ENCODE peak calls at places on chromosomes 16 and 17, in six cellular contexts. One of them, this sample, is unnamed.

GRCh38 chr17:2692781-2693135 is 18.8 kb downstream of the CLUH start:
- DNase-seq in DND-41: no peak
- DNase-seq in esophagus muscularis mucosa: no peak
- DNase-seq in body of pancreas: peak
- DNase-seq in AG04449: no peak
- DNase-seq in BJ: no peak
- DNase-seq in this sample: no peak

GRCh38 chr16:62967606-62968005 is 931.4 kb upstream of the CDH8 start:
- DNase-seq in DND-41: no peak
- DNase-seq in esophagus muscularis mucosa: no peak
- DNase-seq in body of pancreas: no peak
- DNase-seq in AG04449: no peak
- DNase-seq in BJ: no peak
- DNase-seq in this sample: no peak

GRCh38 chr17:41559548-41559947 is 12.3 kb downstream of the KRT9 start:
- DNase-seq in DND-41: no peak
- DNase-seq in esophagus muscularis mucosa: no peak
- DNase-seq in body of pancreas: no peak
- DNase-seq in AG04449: no peak
- DNase-seq in BJ: no peak
- DNase-seq in this sample: no peak

GRCh38 chr16:19883296-19883951 is 1.2 kb downstream of the GPRC5B start:
- DNase-seq in DND-41: no peak
- DNase-seq in esophagus muscularis mucosa: no peak
- DNase-seq in body of pancreas: peak
- DNase-seq in AG04449: no peak
- DNase-seq in BJ: no peak
- DNase-seq in this sample: no peak

GRCh38 chr17:34098712-34099111 is 156.4 kb upstream of the CCL2 start:
- DNase-seq in DND-41: no peak
- DNase-seq in esophagus muscularis mucosa: peak
- DNase-seq in body of pancreas: no peak
- DNase-seq in AG04449: no peak
- DNase-seq in BJ: no peak
- DNase-seq in this sample: no peak

GRCh38 chr16:24844101-24845030 is 1.4 kb upstream of the SLC5A11 start:
- DNase-seq in DND-41: no peak
- DNase-seq in esophagus muscularis mucosa: no peak
- DNase-seq in body of pancreas: no peak
- DNase-seq in AG04449: no peak
- DNase-seq in BJ: no peak
- DNase-seq in this sample: no peak

GRCh38 chr17:7586673-7587419 is 3.0 kb downstream of the SOX15 start:
- DNase-seq in DND-41: no peak
- DNase-seq in esophagus muscularis mucosa: no peak
- DNase-seq in body of pancreas: peak
- DNase-seq in AG04449: no peak
- DNase-seq in BJ: no peak
- DNase-seq in this sample: no peak

GRCh38 chr17:38361700-38362465 is 10.2 kb downstream of the SOCS7 start:
- DNase-seq in DND-41: no peak
- DNase-seq in esophagus muscularis mucosa: no peak
- DNase-seq in body of pancreas: no peak
- DNase-seq in AG04449: no peak
- DNase-seq in BJ: no peak
- DNase-seq in this sample: no peak

GRCh38 chr17:71315568-71315967 is 805.3 kb upstream of the SOX9 start:
- DNase-seq in DND-41: no peak
- DNase-seq in esophagus muscularis mucosa: no peak
- DNase-seq in body of pancreas: no peak
- DNase-seq in AG04449: no peak
- DNase-seq in BJ: no peak
- DNase-seq in this sample: no peak

GRCh38 chr17:83162035-83162745 is 82.8 kb downstream of the METRNL start:
- DNase-seq in DND-41: no peak
- DNase-seq in esophagus muscularis mucosa: no peak
- DNase-seq in body of pancreas: no peak
- DNase-seq in AG04449: no peak
- DNase-seq in BJ: no peak
- DNase-seq in this sample: no peak

GRCh38 chr17:29444589-29444988 is 54.4 kb downstream of the TAOK1 start:
- DNase-seq in DND-41: no peak
- DNase-seq in esophagus muscularis mucosa: no peak
- DNase-seq in body of pancreas: no peak
- DNase-seq in AG04449: peak
- DNase-seq in BJ: no peak
- DNase-seq in this sample: no peak

GRCh38 chr16:69057400-69058378 is 47.8 kb upstream of the HAS3 start:
- DNase-seq in DND-41: no peak
- DNase-seq in esophagus muscularis mucosa: no peak
- DNase-seq in body of pancreas: peak
- DNase-seq in AG04449: peak
- DNase-seq in BJ: peak
- DNase-seq in this sample: no peak

GRCh38 chr17:20203761-20204263 is 194.7 kb downstream of the SPECC1 start:
- DNase-seq in DND-41: no peak
- DNase-seq in esophagus muscularis mucosa: no peak
- DNase-seq in body of pancreas: no peak
- DNase-seq in AG04449: no peak
- DNase-seq in BJ: no peak
- DNase-seq in this sample: no peak

GRCh38 chr16:70254965-70255286 is 3.2 kb upstream of the EXOSC6 start:
- DNase-seq in DND-41: no peak
- DNase-seq in esophagus muscularis mucosa: no peak
- DNase-seq in body of pancreas: no peak
- DNase-seq in AG04449: no peak
- DNase-seq in BJ: no peak
- DNase-seq in this sample: no peak

GRCh38 chr17:82272495-82273326 is 789 bp downstream of the CSNK1D start:
- DNase-seq in DND-41: peak
- DNase-seq in esophagus muscularis mucosa: no peak
- DNase-seq in body of pancreas: peak
- DNase-seq in AG04449: no peak
- DNase-seq in BJ: no peak
- DNase-seq in this sample: no peak

GRCh38 chr17:66949501-66949900 is 15.0 kb upstream of the CACNG4 start:
- DNase-seq in DND-41: no peak
- DNase-seq in esophagus muscularis mucosa: no peak
- DNase-seq in body of pancreas: no peak
- DNase-seq in AG04449: no peak
- DNase-seq in BJ: no peak
- DNase-seq in this sample: no peak

GRCh38 chr17:73474370-73474988 is 162.7 kb upstream of the CDC42EP4 start:
- DNase-seq in DND-41: peak
- DNase-seq in esophagus muscularis mucosa: no peak
- DNase-seq in body of pancreas: peak
- DNase-seq in AG04449: no peak
- DNase-seq in BJ: peak
- DNase-seq in this sample: peak

GRCh38 chr16:15643453-15644305 is 725 bp upstream of the MARF1 start:
- DNase-seq in DND-41: peak
- DNase-seq in esophagus muscularis mucosa: no peak
- DNase-seq in body of pancreas: peak
- DNase-seq in AG04449: no peak
- DNase-seq in BJ: no peak
- DNase-seq in this sample: no peak

GRCh38 chr16:67662653-67663010 is 1.9 kb downstream of the PARD6A start:
- DNase-seq in DND-41: no peak
- DNase-seq in esophagus muscularis mucosa: no peak
- DNase-seq in body of pancreas: no peak
- DNase-seq in AG04449: no peak
- DNase-seq in BJ: no peak
- DNase-seq in this sample: no peak

GRCh38 chr16:55660026-55660425 is 4.2 kb downstream of the SLC6A2 start:
- DNase-seq in DND-41: no peak
- DNase-seq in esophagus muscularis mucosa: no peak
- DNase-seq in body of pancreas: no peak
- DNase-seq in AG04449: no peak
- DNase-seq in BJ: no peak
- DNase-seq in this sample: no peak

GRCh38 chr17:65901394-65901793 is 290.5 kb downstream of the CEP112 start:
- DNase-seq in DND-41: no peak
- DNase-seq in esophagus muscularis mucosa: no peak
- DNase-seq in body of pancreas: no peak
- DNase-seq in AG04449: no peak
- DNase-seq in BJ: no peak
- DNase-seq in this sample: no peak

GRCh38 chr16:77582956-77583355 is 139.4 kb upstream of the NUDT7 start:
- DNase-seq in DND-41: no peak
- DNase-seq in esophagus muscularis mucosa: no peak
- DNase-seq in body of pancreas: no peak
- DNase-seq in AG04449: no peak
- DNase-seq in BJ: no peak
- DNase-seq in this sample: no peak

GRCh38 chr16:74460542-74460941 is 39.3 kb upstream of the CLEC18B start:
- DNase-seq in DND-41: no peak
- DNase-seq in esophagus muscularis mucosa: no peak
- DNase-seq in body of pancreas: no peak
- DNase-seq in AG04449: no peak
- DNase-seq in BJ: no peak
- DNase-seq in this sample: no peak

GRCh38 chr16:14602443-14602963 is 27.6 kb downstream of the PARN start:
- DNase-seq in DND-41: no peak
- DNase-seq in esophagus muscularis mucosa: no peak
- DNase-seq in body of pancreas: no peak
- DNase-seq in AG04449: no peak
- DNase-seq in BJ: no peak
- DNase-seq in this sample: no peak

GRCh38 chr17:82049521-82049971 is 2.1 kb downstream of the RFNG start:
- DNase-seq in DND-41: no peak
- DNase-seq in esophagus muscularis mucosa: no peak
- DNase-seq in body of pancreas: no peak
- DNase-seq in AG04449: no peak
- DNase-seq in BJ: no peak
- DNase-seq in this sample: no peak

GRCh38 chr17:59963738-59964454 is 644 bp downstream of the RNFT1 start:
- DNase-seq in DND-41: peak
- DNase-seq in esophagus muscularis mucosa: peak
- DNase-seq in body of pancreas: peak
- DNase-seq in AG04449: no peak
- DNase-seq in BJ: peak
- DNase-seq in this sample: no peak

DNA sequence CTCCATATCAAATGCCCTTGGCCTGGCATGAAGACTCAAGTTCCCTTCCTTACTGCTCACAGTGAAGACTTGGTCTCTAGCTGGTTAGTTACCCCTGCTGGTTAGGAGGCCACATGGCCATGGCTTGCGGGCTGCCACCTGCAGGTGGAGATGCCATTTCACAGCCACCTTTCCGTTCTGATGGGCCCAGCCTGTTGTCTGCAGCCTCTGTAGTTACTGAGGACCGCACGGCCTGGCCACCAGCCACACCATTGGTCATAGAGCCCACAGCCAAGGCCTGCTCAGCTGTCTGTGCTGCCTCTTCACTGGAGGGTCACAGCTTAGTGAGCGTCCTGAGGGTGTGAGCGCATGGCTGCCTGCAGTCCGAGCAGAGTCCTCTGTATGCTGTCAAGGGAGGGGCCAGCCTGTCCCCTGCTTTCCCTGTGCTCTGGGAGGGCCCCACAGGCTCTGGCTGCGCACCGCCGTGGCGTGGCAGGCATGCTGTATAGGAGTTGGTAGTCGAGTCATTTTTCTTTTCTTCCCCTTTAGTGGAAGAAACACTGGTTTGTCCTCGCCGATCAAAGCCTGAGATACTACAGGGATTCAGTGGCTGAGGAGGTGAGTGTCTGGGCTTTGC is 59.2 kb downstream of the PLD6 start:
- DNase-seq in DND-41: peak
- DNase-seq in esophagus muscularis mucosa: no peak
- DNase-seq in body of pancreas: no peak
- DNase-seq in AG04449: no peak
- DNase-seq in BJ: no peak
- DNase-seq in this sample: no peak
- TF ChIP-seq CTCF in DND-41: peak
- TF ChIP-seq CTCF in esophagus muscularis mucosa: no peak
- TF ChIP-seq CTCF in body of pancreas: no peak
- TF ChIP-seq CTCF in AG04449: peak
- TF ChIP-seq CTCF in BJ: peak
- TF ChIP-seq CTCF in this sample: peak

GRCh38 chr17:79811036-79811887 is 14.4 kb upstream of the CBX8 start:
- DNase-seq in DND-41: peak
- DNase-seq in esophagus muscularis mucosa: no peak
- DNase-seq in body of pancreas: no peak
- DNase-seq in AG04449: no peak
- DNase-seq in BJ: no peak
- DNase-seq in this sample: no peak

GRCh38 chr17:79810138-79811027 is 13.5 kb upstream of the CBX8 start:
- DNase-seq in DND-41: peak
- DNase-seq in esophagus muscularis mucosa: no peak
- DNase-seq in body of pancreas: peak
- DNase-seq in AG04449: no peak
- DNase-seq in BJ: no peak
- DNase-seq in this sample: no peak

GRCh38 chr17:79812969-79813825 is 16.3 kb upstream of the CBX8 start:
- DNase-seq in DND-41: peak
- DNase-seq in esophagus muscularis mucosa: no peak
- DNase-seq in body of pancreas: peak
- DNase-seq in AG04449: no peak
- DNase-seq in BJ: no peak
- DNase-seq in this sample: no peak

GRCh38 chr17:79812206-79812968 is 15.5 kb upstream of the CBX8 start:
- DNase-seq in DND-41: no peak
- DNase-seq in esophagus muscularis mucosa: no peak
- DNase-seq in body of pancreas: no peak
- DNase-seq in AG04449: no peak
- DNase-seq in BJ: no peak
- DNase-seq in this sample: no peak

DNA sequence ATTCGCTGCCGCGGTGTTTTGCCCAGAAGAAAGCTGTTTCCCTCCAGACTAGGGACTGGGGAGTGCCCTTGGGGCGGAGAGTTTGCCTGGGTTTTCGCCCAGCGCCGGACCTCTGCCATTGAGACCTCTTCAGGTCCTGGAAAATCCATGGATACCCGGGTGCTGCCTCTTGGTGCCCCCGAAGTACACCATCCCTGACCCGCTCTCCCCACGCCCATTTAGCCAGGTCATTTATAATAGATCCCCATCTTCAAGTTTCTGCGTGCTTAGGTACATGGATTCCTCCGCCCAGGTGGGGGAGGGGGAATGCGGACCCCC is 15.0 kb upstream of the CBX8 start:
- DNase-seq in DND-41: no peak
- DNase-seq in esophagus muscularis mucosa: no peak
- DNase-seq in body of pancreas: no peak
- DNase-seq in AG04449: no peak
- DNase-seq in BJ: no peak
- DNase-seq in this sample: no peak
- H3K4me3 ChIP-seq in DND-41: peak
- H3K4me3 ChIP-seq in esophagus muscularis mucosa: no peak
- H3K4me3 ChIP-seq in body of pancreas: no peak
- H3K4me3 ChIP-seq in AG04449: no peak
- H3K4me3 ChIP-seq in BJ: no peak
- H3K4me3 ChIP-seq in this sample: no peak

GRCh38 chr17:40433551-40434384 is 9.5 kb upstream of the IGFBP4 start:
- DNase-seq in DND-41: peak
- DNase-seq in esophagus muscularis mucosa: no peak
- DNase-seq in body of pancreas: no peak
- DNase-seq in AG04449: no peak
- DNase-seq in BJ: no peak
- DNase-seq in this sample: no peak
- TF ChIP-seq CTCF in DND-41: peak
- TF ChIP-seq CTCF in esophagus muscularis mucosa: peak
- TF ChIP-seq CTCF in body of pancreas: no peak
- TF ChIP-seq CTCF in AG04449: peak
- TF ChIP-seq CTCF in BJ: peak
- TF ChIP-seq CTCF in this sample: peak

GRCh38 chr17:39777534-39778365 is 40.0 kb downstream of the GRB7 start:
- DNase-seq in DND-41: no peak
- DNase-seq in esophagus muscularis mucosa: no peak
- DNase-seq in body of pancreas: no peak
- DNase-seq in AG04449: no peak
- DNase-seq in BJ: no peak
- DNase-seq in this sample: no peak
- H3K4me3 ChIP-seq in DND-41: no peak
- H3K4me3 ChIP-seq in esophagus muscularis mucosa: no peak
- H3K4me3 ChIP-seq in body of pancreas: no peak
- H3K4me3 ChIP-seq in AG04449: no peak
- H3K4me3 ChIP-seq in BJ: no peak
- H3K4me3 ChIP-seq in this sample: no peak